ENCODE peak calls at places on chromosomes 1 and 21, in nine cellular contexts. N is GM10248, J is cardiac muscle cell, D is astrocyte, F is Caco-2, X is AG04450, Z is coronary artery, C is fibroblast of pulmonary artery, S is hepatocyte. K is an unnamed sample.

GRCh38 chr1:182392045-182393028 is 747 bp upstream of the GLUL start:
- DNase-seq in N (peak), J (peak), D (peak), F (no peak), X (no peak), Z (no peak), C (peak), S (peak), K (no peak)

GRCh38 chr1:201686709-201687455 is 142.1 kb upstream of the IPO9 start:
- DNase-seq in N (no peak), J (no peak), D (no peak), F (peak), X (no peak), Z (no peak), C (no peak), S (peak), K (peak)

GRCh38 chr1:209675567-209676154 is 449 bp downstream of the G0S2 start:
- DNase-seq in N (no peak), J (peak), D (peak), F (peak), X (no peak), Z (no peak), C (no peak), S (peak), K (no peak)

GRCh38 chr21:38725196-38726157 is 80.3 kb upstream of the ETS2 start:
- DNase-seq in N (no peak), J (no peak), D (no peak), F (no peak), X (no peak), Z (no peak), C (no peak), S (no peak), K (no peak)

GRCh38 chr1:41482001-41482765 is 2.3 kb downstream of the EDN2 start:
- DNase-seq in N (no peak), J (no peak), D (no peak), F (no peak), X (no peak), Z (no peak), C (peak), S (no peak), K (peak)

GRCh38 chr1:167575649-167576048 is 22.1 kb upstream of the CREG1 start:
- DNase-seq in N (no peak), J (no peak), D (no peak), F (no peak), X (no peak), Z (no peak), C (no peak), S (no peak), K (no peak)

GRCh38 chr21:35400233-35400939 is 351.3 kb upstream of the RUNX1 start:
- DNase-seq in N (peak), J (peak), D (peak), F (peak), X (peak), Z (no peak), C (peak), S (peak), K (peak)

GRCh38 chr1:41109316-41110263 is 88.1 kb upstream of the SLFNL1 start:
- DNase-seq in N (no peak), J (peak), D (peak), F (peak), X (peak), Z (peak), C (peak), S (peak), K (peak)

GRCh38 chr1:224929335-224930237 is at the start of gene DNAH14:
- DNase-seq in N (peak), J (peak), D (peak), F (peak), X (peak), Z (no peak), C (peak), S (peak), K (peak)

GRCh38 chr1:26164036-26164927 is 4.5 kb downstream of the C1orf232 start:
- DNase-seq in N (peak), J (peak), D (no peak), F (peak), X (no peak), Z (no peak), C (peak), S (peak), K (no peak)

GRCh38 chr1:231233735-231234417 is 7.1 kb upstream of the GNPAT start:
- DNase-seq in N (no peak), J (peak), D (peak), F (peak), X (no peak), Z (no peak), C (no peak), S (peak), K (no peak)

GRCh38 chr1:162541619-162542141 is 19.8 kb upstream of the UAP1 start:
- DNase-seq in N (no peak), J (peak), D (peak), F (no peak), X (peak), Z (peak), C (peak), S (peak), K (no peak)

GRCh38 chr1:91036894-91037829 is 15.3 kb upstream of the ZNF644 start:
- DNase-seq in N (no peak), J (peak), D (no peak), F (peak), X (no peak), Z (no peak), C (no peak), S (peak), K (no peak)

GRCh38 chr1:9013824-9014223 is 12.4 kb downstream of the SLC2A7 start:
- DNase-seq in N (no peak), J (no peak), D (no peak), F (no peak), X (no peak), Z (no peak), C (no peak), S (no peak), K (no peak)

GRCh38 chr1:89454845-89455521 is 69.6 kb upstream of the LRRC8B start:
- DNase-seq in N (peak), J (peak), D (peak), F (peak), X (no peak), Z (no peak), C (peak), S (peak), K (peak)

GRCh38 chr1:203794764-203795381 is 550 bp upstream of the ZBED6 start:
- DNase-seq in N (no peak), J (no peak), D (no peak), F (no peak), X (no peak), Z (no peak), C (no peak), S (no peak), K (no peak)
- TF ChIP-seq CTCF in N (no peak), J (no peak), D (no peak), F (no peak), X (no peak), Z (no peak), C (no peak), S (no peak), K (no peak)

DNA sequence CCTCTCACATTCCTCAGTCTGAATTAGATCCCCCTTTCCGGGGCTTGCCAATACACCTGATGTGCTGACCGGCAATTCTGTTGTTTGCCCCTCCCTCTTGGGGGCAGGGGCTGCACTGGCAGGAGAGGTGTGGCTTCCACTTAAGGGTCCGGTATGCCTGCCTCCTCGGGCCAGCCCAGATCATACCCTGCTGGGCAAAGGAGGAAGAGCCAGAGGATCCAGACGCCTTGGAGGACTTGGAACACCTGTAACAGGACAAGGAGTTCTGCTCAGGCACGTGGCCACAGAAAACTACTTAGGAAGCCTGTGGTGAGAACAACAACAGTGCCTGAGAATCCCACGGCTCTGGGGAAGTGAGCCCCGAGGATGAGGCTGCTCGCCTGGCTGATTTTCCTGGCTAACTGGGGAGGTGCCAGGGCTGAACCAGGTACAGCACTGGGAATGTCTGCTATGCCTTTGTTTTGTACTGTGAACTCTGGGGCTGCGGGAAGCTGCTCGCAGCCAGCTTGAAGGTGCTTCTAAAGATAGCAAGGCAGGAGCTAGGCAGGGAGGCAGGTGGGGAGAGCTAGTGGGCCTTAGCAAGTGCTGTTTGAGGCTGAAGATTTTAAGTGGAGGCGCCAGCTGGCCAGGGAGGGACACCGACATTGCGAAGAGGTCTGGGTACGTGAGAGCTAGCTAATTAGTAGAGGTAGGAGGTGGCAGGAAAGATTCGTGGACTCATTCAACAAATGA is at the start of gene SMPDL3B:
- DNase-seq in N (no peak), J (no peak), D (peak), F (peak), X (no peak), Z (no peak), C (no peak), S (peak), K (peak)
- TF ChIP-seq CTCF in N (no peak), J (no peak), D (no peak), F (no peak), X (peak), Z (no peak), C (no peak), S (no peak), K (peak)

GRCh38 chr1:3587133-3587733 is 24.1 kb downstream of the MEGF6 start:
- DNase-seq in N (no peak), J (peak), D (no peak), F (peak), X (no peak), Z (no peak), C (peak), S (peak), K (peak)
- TF ChIP-seq CTCF in N (no peak), J (no peak), D (no peak), F (no peak), X (no peak), Z (no peak), C (no peak), S (no peak), K (no peak)

GRCh38 chr1:220371324-220371723 is 99.1 kb upstream of the RAB3GAP2 start:
- DNase-seq in N (no peak), J (no peak), D (no peak), F (peak), X (no peak), Z (no peak), C (no peak), S (peak), K (no peak)
- TF ChIP-seq CTCF in N (no peak), J (no peak), D (no peak), F (peak), X (no peak), Z (no peak), C (no peak), S (no peak), K (peak)

GRCh38 chr1:46485564-46486431 is 3.8 kb upstream of the DMBX1 start:
- DNase-seq in N (no peak), J (no peak), D (no peak), F (no peak), X (no peak), Z (no peak), C (no peak), S (no peak), K (no peak)

GRCh38 chr1:46486432-46487015 is 3.1 kb upstream of the DMBX1 start:
- DNase-seq in N (no peak), J (no peak), D (no peak), F (no peak), X (no peak), Z (no peak), C (no peak), S (no peak), K (no peak)

GRCh38 chr1:46489169-46489637 is 433 bp upstream of the DMBX1 start:
- DNase-seq in N (no peak), J (no peak), D (no peak), F (peak), X (no peak), Z (no peak), C (no peak), S (peak), K (no peak)

GRCh38 chr1:46488343-46489168 is 1.1 kb upstream of the DMBX1 start:
- DNase-seq in N (no peak), J (no peak), D (peak), F (no peak), X (no peak), Z (no peak), C (peak), S (peak), K (no peak)

GRCh38 chr1:46487818-46488218 is 1.8 kb upstream of the DMBX1 start:
- DNase-seq in N (no peak), J (peak), D (no peak), F (no peak), X (no peak), Z (no peak), C (peak), S (no peak), K (no peak)
- TF ChIP-seq CTCF in N (no peak), J (peak), D (peak), F (no peak), X (peak), Z (no peak), C (peak), S (no peak), K (no peak)